ENCODE peak calls at places on chromosomes 11 and 22, in six cellular contexts. R is astrocyte of the cerebellum; E is heart left ventricle; H is AG10803; J is CD8-positive, alpha-beta T cell; X is IMR-90. I is an unnamed sample.
A peak's percentile ranks its signal among the peaks of the same experiment; 100 is the strongest.

GRCh38 chr11:68903288-68903630 is 373 bp downstream of the MRPL21 start:
- DNase-seq in R (no peak), E (no peak), H (no peak), J (no peak), X (no peak), I (no peak)

GRCh38 chr11:62842171-62842717 is 2.9 kb upstream of the WDR74 start:
- DNase-seq in R (no peak), E (peak; percentile 52), H (no peak), J (peak; percentile 49), X (no peak), I (no peak)

GRCh38 chr22:46378499-46379300 is 43.2 kb downstream of the TRMU start:
- DNase-seq in R (no peak), E (no peak), H (no peak), J (no peak), X (no peak), I (no peak)

GRCh38 chr11:126573325-126574076 is 218.0 kb downstream of the ST3GAL4 start:
- DNase-seq in R (no peak), E (no peak), H (no peak), J (no peak), X (no peak), I (no peak)

GRCh38 chr11:13993096-13993760 is 30.7 kb downstream of the SPON1 start:
- DNase-seq in R (no peak), E (no peak), H (no peak), J (no peak), X (no peak), I (no peak)

GRCh38 chr11:72970557-72971118 is 156.4 kb downstream of the ATG16L2 start:
- DNase-seq in R (no peak), E (no peak), H (no peak), J (no peak), X (peak; percentile 20), I (no peak)

GRCh38 chr11:69213315-69213714 is 57.6 kb downstream of the SMIM38 start:
- DNase-seq in R (no peak), E (no peak), H (no peak), J (no peak), X (peak; percentile 32), I (no peak)

GRCh38 chr22:29332886-29333496 is 17.5 kb upstream of the RASL10A start:
- DNase-seq in R (no peak), E (no peak), H (no peak), J (no peak), X (no peak), I (no peak)

GRCh38 chr22:38270091-38270972 is 2.5 kb downstream of the TMEM184B start:
- DNase-seq in R (no peak), E (no peak), H (no peak), J (no peak), X (peak; percentile 14), I (no peak)

GRCh38 chr11:8870461-8871282 is 40.3 kb upstream of the AKIP1 start:
- DNase-seq in R (no peak), E (peak; percentile 65), H (peak; percentile 74), J (no peak), X (peak; percentile 75), I (peak; percentile 68)

GRCh38 chr11:16252373-16252772 is 104.0 kb downstream of the SOX6 start:
- DNase-seq in R (no peak), E (no peak), H (peak; percentile 1), J (no peak), X (peak; percentile 23), I (no peak)

DNA sequence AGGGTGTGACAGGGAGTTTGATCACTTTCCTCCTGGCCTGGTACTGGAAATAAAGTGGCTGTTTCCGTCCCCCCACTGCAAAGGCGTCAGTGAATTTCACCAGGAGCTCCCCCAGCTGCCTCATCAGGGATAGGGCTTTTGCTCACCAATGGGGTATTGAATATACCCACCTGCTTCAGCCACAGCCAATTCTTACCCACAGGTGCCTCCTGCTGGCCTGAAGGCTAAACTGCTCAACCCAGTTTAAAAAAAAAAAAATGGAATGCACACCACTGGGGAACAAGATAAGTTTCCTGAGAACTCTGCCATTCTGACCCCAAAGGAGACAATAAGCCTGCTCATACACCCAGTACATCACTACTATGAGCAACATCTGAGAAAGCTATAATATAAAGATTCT is 65.3 kb upstream of the MS4A8 start:
- DNase-seq in R (no peak), E (no peak), H (no peak), J (no peak), X (no peak), I (no peak)
- TF ChIP-seq CTCF in R (no peak), E (no peak), H (no peak), J (no peak), X (peak; percentile 26), I (no peak)

DNA sequence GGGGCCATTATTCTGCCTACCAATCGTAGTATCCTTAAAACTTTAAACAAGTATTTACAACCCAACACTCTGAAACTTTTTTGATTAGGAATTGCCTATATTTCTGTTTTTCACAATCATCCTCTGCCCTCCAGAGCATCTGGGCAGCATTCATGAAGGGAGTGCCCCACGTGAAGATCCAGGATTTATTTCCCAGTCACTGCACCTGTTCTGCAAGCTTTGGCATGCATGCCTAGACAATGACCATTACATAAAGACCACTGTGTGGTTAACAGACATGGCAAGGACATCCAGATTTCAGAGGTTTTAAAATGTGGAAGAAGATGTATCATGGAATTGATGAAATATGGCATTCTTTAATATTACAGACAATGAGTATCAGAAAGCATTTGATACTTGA is 1083.8 kb downstream of the TBC1D22A start:
- DNase-seq in R (no peak), E (no peak), H (no peak), J (no peak), X (no peak), I (no peak)
- H3K4me3 ChIP-seq in R (no peak overlapping the region), E (no peak overlapping the region), H (no peak overlapping the region), J (no peak overlapping the region), X (no peak overlapping the region), I (no peak overlapping the region)

GRCh38 chr11:18203723-18204122 is 31.1 kb downstream of the MRGPRX4 start:
- DNase-seq in R (no peak), E (no peak), H (no peak), J (no peak), X (peak; percentile 14), I (no peak)
- TF ChIP-seq CTCF in R (peak; percentile 39), E (no peak), H (peak; percentile 34), J (no peak), X (peak; percentile 45), I (no peak)

GRCh38 chr22:39526736-39527171 is 5.8 kb downstream of the RPS19BP1 start:
- DNase-seq in R (no peak), E (no peak), H (no peak), J (no peak), X (no peak), I (no peak)

GRCh38 chr22:39524753-39525657 is 4.6 kb downstream of the ATF4 start:
- DNase-seq in R (no peak), E (no peak), H (no peak), J (no peak), X (no peak), I (no peak)

GRCh38 chr22:39522567-39523300 is 2.4 kb downstream of the ATF4 start:
- DNase-seq in R (no peak), E (peak; percentile 35), H (peak; percentile 71), J (no peak), X (peak; percentile 66), I (peak; percentile 82)

GRCh38 chr22:39525658-39525975 is 5.3 kb downstream of the ATF4 start:
- DNase-seq in R (no peak), E (no peak), H (no peak), J (no peak), X (no peak), I (no peak)

DNA sequence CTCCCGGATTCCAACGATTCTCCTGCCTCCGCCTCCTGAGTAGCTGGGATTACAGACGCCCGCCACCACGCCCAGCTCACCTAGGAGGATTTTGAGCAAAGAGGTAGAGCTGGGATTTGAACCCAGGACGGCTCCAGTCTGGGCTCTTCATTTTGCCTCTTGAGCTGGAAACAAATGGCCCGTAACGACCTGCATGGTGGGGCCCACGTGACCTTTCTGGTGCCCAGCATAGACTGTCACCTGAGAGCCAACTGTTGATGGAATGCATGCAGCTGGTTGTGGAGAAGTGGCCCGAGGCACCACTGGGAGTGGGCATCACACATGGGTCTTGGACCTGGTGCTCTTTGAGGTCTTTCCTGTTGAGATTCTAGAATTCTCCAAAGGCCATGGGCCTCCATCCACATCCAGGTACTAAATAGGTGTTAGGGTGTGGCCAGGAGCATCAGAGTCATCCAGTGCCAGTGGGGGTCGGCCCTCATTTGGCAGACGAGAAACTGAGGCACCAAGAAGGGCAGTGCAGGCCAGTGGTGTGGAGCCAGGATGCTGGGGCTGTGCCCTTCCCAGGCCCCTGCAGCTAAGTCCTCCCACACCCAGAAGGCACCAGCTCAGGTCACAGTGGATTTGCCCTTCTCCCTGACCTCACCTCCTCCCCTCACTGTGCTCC is 3.9 kb downstream of the ATF4 start:
- DNase-seq in R (no peak), E (no peak), H (no peak), J (no peak), X (no peak), I (no peak)
- H3K4me3 ChIP-seq in R (no peak overlapping the region), E (peak overlapping the region; percentile 97), H (no peak overlapping the region), J (no peak overlapping the region), X (no peak overlapping the region), I (no peak overlapping the region)